ENCODE peak calls at places on chromosomes 11 and 22, in four cellular contexts. S, H, L and Y are unnamed samples.

GRCh38 chr11:39569784-39570183 is 1889.7 kb downstream of the LRRC4C start:
- DNase-seq in L (no peak), H (no peak), S (no peak), Y (no peak)

GRCh38 chr11:77407613-77408012 is 66.3 kb downstream of the PAK1 start:
- DNase-seq in H (no peak), S (no peak), L (no peak), Y (no peak)

GRCh38 chr22:43967069-43967468 is 11.8 kb downstream of the SAMM50 start:
- DNase-seq in H (no peak), L (no peak), S (no peak), Y (no peak)

GRCh38 chr11:30131535-30131934 is 99.3 kb upstream of the FSHB start:
- DNase-seq in L (no peak), H (no peak), S (no peak), Y (no peak)

GRCh38 chr11:61787928-61788491 is 4.4 kb downstream of the TMEM258 start:
- DNase-seq in H (no peak), S (no peak), L (no peak), Y (no peak)

GRCh38 chr11:282630-283360 is 4.6 kb downstream of the NLRP6 start:
- DNase-seq in S (no peak), H (no peak), L (peak), Y (no peak)

GRCh38 chr11:47587733-47588326 is 1.4 kb downstream of the FAM180B start:
- DNase-seq in S (no peak), L (no peak), H (no peak), Y (no peak)

GRCh38 chr22:20061481-20061861 is 18.6 kb upstream of the DGCR8 start:
- DNase-seq in H (no peak), S (no peak), L (no peak), Y (no peak)

GRCh38 chr11:3220101-3220500 is 1.5 kb upstream of the MRGPRG start:
- DNase-seq in S (no peak), L (no peak), H (no peak), Y (peak)

GRCh38 chr22:50581950-50582561 is 593 bp downstream of the CHKB start:
- DNase-seq in L (no peak), H (no peak), S (peak), Y (no peak)

GRCh38 chr22:45968751-45969413 is 8.1 kb downstream of the WNT7B start:
- DNase-seq in H (no peak), S (no peak), L (no peak), Y (no peak)

GRCh38 chr11:60768202-60768601 is 11.5 kb downstream of the MS4A15 start:
- DNase-seq in H (no peak), L (peak), S (no peak), Y (no peak)

GRCh38 chr11:36233226-36233625 is 56.0 kb downstream of the COMMD9 start:
- DNase-seq in H (no peak), S (no peak), L (no peak), Y (no peak)

GRCh38 chr11:40168461-40168860 is 1291.0 kb downstream of the LRRC4C start:
- DNase-seq in L (no peak), S (no peak), H (no peak), Y (no peak)

GRCh38 chr22:37462983-37463382 is 23.2 kb downstream of the MFNG start:
- DNase-seq in S (no peak), H (no peak), L (no peak), Y (no peak)

GRCh38 chr11:129143335-129143734 is 48.8 kb downstream of the ARHGAP32 start:
- DNase-seq in H (no peak), S (no peak), L (no peak), Y (no peak)

GRCh38 chr22:41226728-41227655 is 13.7 kb downstream of the CHADL start:
- DNase-seq in S (no peak), H (no peak), L (no peak), Y (no peak)

GRCh38 chr22:23381661-23382427 is 198.2 kb downstream of the IGLL1 start:
- DNase-seq in L (peak), H (no peak), S (no peak), Y (no peak)

GRCh38 chr11:125379565-125380343 is 116.3 kb downstream of the FEZ1 start:
- DNase-seq in H (no peak), L (no peak), S (no peak), Y (no peak)

GRCh38 chr11:134481135-134481534 is 69.1 kb upstream of the B3GAT1 start:
- DNase-seq in L (no peak), S (no peak), H (no peak), Y (no peak)

GRCh38 chr11:121757480-121758125 is 304.8 kb upstream of the SORL1-AS1 start:
- DNase-seq in S (no peak), H (no peak), L (no peak), Y (no peak)

GRCh38 chr11:68503792-68504191 is 43.2 kb downstream of the PPP6R3 start:
- DNase-seq in H (no peak), S (no peak), L (no peak), Y (no peak)

GRCh38 chr11:75229466-75229865 is 11.1 kb upstream of the TPBGL start:
- DNase-seq in L (peak), S (no peak), H (no peak), Y (no peak)